ENCODE peak calls at places on chromosomes 7 and 10, in five cellular contexts. One of them, this sample, is unnamed.
A peak's percentile ranks its signal among the peaks of the same experiment; 100 is the strongest.

GRCh38 chr7:110839866-110840265 is 251.1 kb upstream of the LRRN3 start:
- DNase-seq in H1: no peak
- DNase-seq in transverse colon: no peak
- DNase-seq in IMR-90: peak; percentile 64
- DNase-seq in sigmoid colon: no peak
- DNase-seq in this sample: no peak

GRCh38 chr10:71580415-71580814 is 139.2 kb downstream of the C10orf105 start:
- DNase-seq in H1: no peak
- DNase-seq in transverse colon: no peak
- DNase-seq in IMR-90: no peak
- DNase-seq in sigmoid colon: no peak
- DNase-seq in this sample: no peak

GRCh38 chr7:82345886-82346285 is 97.7 kb downstream of the CACNA2D1 start:
- DNase-seq in H1: no peak
- DNase-seq in transverse colon: no peak
- DNase-seq in IMR-90: no peak
- DNase-seq in sigmoid colon: no peak
- DNase-seq in this sample: no peak

GRCh38 chr10:125578658-125579315 is 104.2 kb downstream of the TEX36 start:
- DNase-seq in H1: no peak
- DNase-seq in transverse colon: no peak
- DNase-seq in IMR-90: no peak
- DNase-seq in sigmoid colon: no peak
- DNase-seq in this sample: no peak

GRCh38 chr7:44581426-44581906 is 565 bp downstream of the TMED4 start:
- DNase-seq in H1: no peak
- DNase-seq in transverse colon: peak; percentile 53
- DNase-seq in IMR-90: no peak
- DNase-seq in sigmoid colon: peak; percentile 71
- DNase-seq in this sample: peak; percentile 32

GRCh38 chr10:22679608-22680007 is 34.8 kb downstream of the PIP4K2A start:
- DNase-seq in H1: no peak
- DNase-seq in transverse colon: no peak
- DNase-seq in IMR-90: no peak
- DNase-seq in sigmoid colon: no peak
- DNase-seq in this sample: no peak

GRCh38 chr7:30911561-30911969 is at the start of gene AQP1:
- DNase-seq in H1: no peak
- DNase-seq in transverse colon: peak; percentile 83
- DNase-seq in IMR-90: no peak
- DNase-seq in sigmoid colon: peak; percentile 96
- DNase-seq in this sample: peak; percentile 76

GRCh38 chr10:79385804-79386531 is 38.7 kb downstream of the PPIF start:
- DNase-seq in H1: no peak
- DNase-seq in transverse colon: no peak
- DNase-seq in IMR-90: no peak
- DNase-seq in sigmoid colon: peak; percentile 70
- DNase-seq in this sample: no peak

GRCh38 chr10:35487336-35488034 is 117.7 kb upstream of the GJD4 start:
- DNase-seq in H1: no peak
- DNase-seq in transverse colon: no peak
- DNase-seq in IMR-90: peak; percentile 24
- DNase-seq in sigmoid colon: no peak
- DNase-seq in this sample: no peak

GRCh38 chr7:157652954-157653826 is 316.4 kb downstream of the DNAJB6 start:
- DNase-seq in H1: no peak
- DNase-seq in transverse colon: no peak
- DNase-seq in IMR-90: no peak
- DNase-seq in sigmoid colon: no peak
- DNase-seq in this sample: no peak

GRCh38 chr7:3037259-3037658 is 6.4 kb downstream of the CARD11 start:
- DNase-seq in H1: no peak
- DNase-seq in transverse colon: no peak
- DNase-seq in IMR-90: no peak
- DNase-seq in sigmoid colon: no peak
- DNase-seq in this sample: no peak

GRCh38 chr10:43079823-43080222 is 3.0 kb downstream of the RET start:
- DNase-seq in H1: no peak
- DNase-seq in transverse colon: no peak
- DNase-seq in IMR-90: no peak
- DNase-seq in sigmoid colon: no peak
- DNase-seq in this sample: no peak

GRCh38 chr10:99927719-99928280 is 81.9 kb downstream of the DNMBP start:
- DNase-seq in H1: no peak
- DNase-seq in transverse colon: no peak
- DNase-seq in IMR-90: no peak
- DNase-seq in sigmoid colon: no peak
- DNase-seq in this sample: no peak

GRCh38 chr10:68231106-68231901 is 609 bp downstream of the ATOH7 start:
- DNase-seq in H1: peak; percentile 38
- DNase-seq in transverse colon: peak; percentile 67
- DNase-seq in IMR-90: peak; percentile 76
- DNase-seq in sigmoid colon: peak; percentile 82
- DNase-seq in this sample: peak; percentile 62

GRCh38 chr7:138075350-138075749 is 909 bp upstream of the AKR1D1 start:
- DNase-seq in H1: no peak
- DNase-seq in transverse colon: no peak
- DNase-seq in IMR-90: no peak
- DNase-seq in sigmoid colon: no peak
- DNase-seq in this sample: no peak

GRCh38 chr7:151456782-151457181 is 16.8 kb upstream of the CRYGN start:
- DNase-seq in H1: no peak
- DNase-seq in transverse colon: no peak
- DNase-seq in IMR-90: no peak
- DNase-seq in sigmoid colon: no peak
- DNase-seq in this sample: no peak

GRCh38 chr7:101952355-101953247 is 135.2 kb downstream of the CUX1 start:
- DNase-seq in H1: no peak
- DNase-seq in transverse colon: no peak
- DNase-seq in IMR-90: peak; percentile 93
- DNase-seq in sigmoid colon: peak; percentile 78
- DNase-seq in this sample: peak; percentile 70

GRCh38 chr7:17097668-17098297 is 200.7 kb upstream of the AHR start:
- DNase-seq in H1: no peak
- DNase-seq in transverse colon: no peak
- DNase-seq in IMR-90: peak; percentile 10
- DNase-seq in sigmoid colon: no peak
- DNase-seq in this sample: no peak

GRCh38 chr7:157404845-157405481 is 68.2 kb downstream of the DNAJB6 start:
- DNase-seq in H1: no peak
- DNase-seq in transverse colon: no peak
- DNase-seq in IMR-90: peak; percentile 94
- DNase-seq in sigmoid colon: peak; percentile 42
- DNase-seq in this sample: peak; percentile 66

DNA sequence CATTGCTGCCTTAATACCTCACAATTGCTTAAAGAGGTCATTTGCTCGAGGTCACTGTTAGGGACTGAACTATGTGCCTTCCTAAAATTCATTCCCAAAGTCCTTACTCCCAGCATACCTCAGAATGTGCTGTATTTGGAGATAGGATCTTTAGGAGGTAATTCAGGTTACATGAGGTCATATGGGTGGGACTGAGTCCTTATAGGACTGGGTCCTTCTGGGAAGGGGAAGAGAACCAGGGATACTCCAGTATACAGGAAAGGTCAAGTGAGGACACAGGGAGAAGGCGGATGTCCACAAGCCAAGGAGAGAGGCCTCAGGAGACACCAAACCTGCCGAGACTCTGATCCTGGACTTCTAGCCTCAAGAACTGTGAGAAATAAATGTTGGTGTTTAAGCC is 253.3 kb downstream of the PRPF18 start:
- DNase-seq in H1: no peak
- DNase-seq in transverse colon: no peak
- DNase-seq in IMR-90: no peak
- DNase-seq in sigmoid colon: no peak
- DNase-seq in this sample: no peak
- H3K27ac ChIP-seq in H1: no peak overlapping the region
- H3K27ac ChIP-seq in transverse colon: no peak overlapping the region
- H3K27ac ChIP-seq in IMR-90: no peak overlapping the region
- H3K27ac ChIP-seq in sigmoid colon: peak overlapping the region; percentile 6
- H3K27ac ChIP-seq in this sample: no peak overlapping the region

DNA sequence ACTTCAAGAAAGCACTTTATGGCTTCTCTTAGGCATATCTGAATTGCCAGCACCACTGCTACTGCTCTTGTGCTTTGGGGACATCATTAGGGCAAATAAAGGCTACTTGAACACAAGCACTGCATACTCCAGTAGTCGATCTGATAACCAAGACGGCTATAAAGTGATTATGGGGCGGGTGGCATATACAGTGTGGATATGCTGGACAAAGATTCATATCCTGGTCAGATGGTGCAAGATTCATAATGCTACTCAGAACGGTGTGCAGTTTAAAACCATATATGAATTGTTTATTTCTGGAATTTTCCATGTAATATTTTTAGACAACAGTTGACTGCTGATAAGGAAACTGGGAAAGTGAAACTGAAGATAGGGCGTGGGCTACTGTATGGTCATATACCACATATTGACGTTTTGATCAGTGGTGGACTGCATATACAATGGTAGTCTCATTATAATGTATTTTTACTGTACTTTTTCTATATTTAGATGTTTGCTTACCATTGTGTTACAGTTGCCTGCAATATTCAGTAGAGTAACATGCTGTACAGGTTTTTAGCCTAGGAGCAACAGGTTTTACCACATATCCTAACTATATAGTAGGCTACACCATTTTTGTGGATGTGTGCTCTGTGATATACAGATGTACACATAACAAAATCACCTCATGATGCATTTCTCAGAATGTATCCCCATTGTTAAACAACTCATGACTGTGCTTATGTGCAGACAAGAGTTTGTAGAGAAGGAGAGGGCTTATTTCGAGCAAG is 15.2 kb downstream of the ANLN start:
- DNase-seq in H1: no peak
- DNase-seq in transverse colon: no peak
- DNase-seq in IMR-90: no peak
- DNase-seq in sigmoid colon: no peak
- DNase-seq in this sample: no peak
- H3K4me3 ChIP-seq in H1: no peak overlapping the region
- H3K4me3 ChIP-seq in transverse colon: peak overlapping the region; percentile 8
- H3K4me3 ChIP-seq in IMR-90: no peak overlapping the region
- H3K4me3 ChIP-seq in sigmoid colon: no peak overlapping the region
- H3K4me3 ChIP-seq in this sample: no peak overlapping the region

DNA sequence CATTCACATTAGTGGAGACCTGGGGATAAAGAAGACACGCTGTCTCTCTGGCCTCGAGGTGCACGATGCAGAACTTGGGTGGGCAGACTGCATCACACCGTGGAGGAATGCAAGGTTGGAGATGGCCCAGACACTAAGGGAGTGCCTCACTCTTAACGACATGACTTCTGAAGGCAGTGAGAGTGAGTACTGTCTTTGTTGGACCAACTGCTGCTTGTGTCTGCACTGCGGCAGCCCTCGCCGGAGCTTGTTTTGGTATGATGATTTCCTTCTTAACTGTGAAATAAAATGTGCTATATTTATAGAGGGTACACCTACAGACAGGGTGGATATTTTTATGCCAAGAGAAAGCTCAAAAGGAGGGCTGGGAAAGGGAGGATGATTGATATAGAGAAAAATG is 126.9 kb downstream of the TAX1BP1 start:
- DNase-seq in H1: no peak
- DNase-seq in transverse colon: no peak
- DNase-seq in IMR-90: no peak
- DNase-seq in sigmoid colon: no peak
- DNase-seq in this sample: no peak
- TF ChIP-seq POLR2A in H1: no peak
- TF ChIP-seq POLR2A in transverse colon: no peak
- TF ChIP-seq POLR2A in IMR-90: no peak
- TF ChIP-seq POLR2A in sigmoid colon: no peak
- TF ChIP-seq POLR2A in this sample: no peak

GRCh38 chr10:95236068-95236903 is 42.2 kb downstream of the ACSM6 start:
- DNase-seq in H1: no peak
- DNase-seq in transverse colon: no peak
- DNase-seq in IMR-90: peak; percentile 81
- DNase-seq in sigmoid colon: no peak
- DNase-seq in this sample: no peak
- H3K27ac ChIP-seq in H1: no peak overlapping the region
- H3K27ac ChIP-seq in transverse colon: no peak overlapping the region
- H3K27ac ChIP-seq in IMR-90: no peak overlapping the region
- H3K27ac ChIP-seq in sigmoid colon: no peak overlapping the region
- H3K27ac ChIP-seq in this sample: no peak overlapping the region

GRCh38 chr10:86668297-86669165 is at the start of gene LDB3:
- DNase-seq in H1: no peak
- DNase-seq in transverse colon: peak; percentile 31
- DNase-seq in IMR-90: peak; percentile 73
- DNase-seq in sigmoid colon: peak; percentile 91
- DNase-seq in this sample: peak; percentile 57
- H3K4me3 ChIP-seq in H1: no peak within 1 kb of the TSS
- H3K4me3 ChIP-seq in transverse colon: peak within 1 kb of the TSS; percentile 22
- H3K4me3 ChIP-seq in IMR-90: peak within 1 kb of the TSS; percentile 19
- H3K4me3 ChIP-seq in sigmoid colon: peak within 1 kb of the TSS; percentile 49
- H3K4me3 ChIP-seq in this sample: peak within 1 kb of the TSS; percentile 35

DNA sequence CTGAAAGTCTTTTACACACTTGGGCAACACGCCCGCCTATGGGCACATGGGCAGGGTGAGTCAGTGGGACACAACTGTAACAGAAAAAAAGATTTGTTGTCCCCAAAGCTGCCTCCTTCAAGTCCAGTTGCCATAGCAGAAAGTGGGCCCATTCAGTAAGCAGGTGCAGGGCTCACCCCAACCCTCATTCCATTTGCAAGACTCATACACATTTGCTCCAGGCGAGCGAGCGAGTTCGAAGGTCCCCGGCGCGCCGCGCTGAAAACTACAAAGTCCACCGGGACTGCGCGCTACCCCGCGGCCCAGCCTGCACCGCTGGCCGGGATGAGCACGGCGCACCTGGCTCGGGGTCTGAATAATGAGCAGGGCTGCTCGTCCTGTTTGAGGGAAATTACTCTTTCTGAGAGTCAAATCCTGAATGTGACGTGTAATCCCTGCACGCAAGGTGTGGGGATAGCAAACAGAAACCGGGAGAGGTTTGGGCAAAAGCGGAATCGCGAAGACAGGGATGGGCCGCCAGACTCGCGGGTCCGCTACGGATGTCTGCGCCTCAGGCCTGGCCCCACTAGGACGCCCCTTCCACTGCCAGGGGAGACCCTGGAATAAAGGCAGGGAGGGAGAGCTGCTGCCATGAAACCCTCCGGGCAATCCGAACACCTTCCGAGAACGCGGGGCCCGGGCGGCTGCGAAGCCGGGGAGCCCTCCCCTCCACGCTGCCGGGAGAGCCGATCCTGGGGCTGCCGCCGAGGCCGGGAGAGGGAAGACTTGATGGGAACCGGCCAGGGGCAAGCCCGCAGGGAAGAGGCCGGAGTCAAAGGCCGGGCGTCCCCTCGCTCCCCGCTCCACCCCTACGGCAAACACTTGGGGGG is 982 bp downstream of the COBL start:
- DNase-seq in H1: no peak
- DNase-seq in transverse colon: peak; percentile 78
- DNase-seq in IMR-90: no peak
- DNase-seq in sigmoid colon: peak; percentile 69
- DNase-seq in this sample: no peak
- TF ChIP-seq POLR2A in H1: no peak
- TF ChIP-seq POLR2A in transverse colon: peak; percentile 74
- TF ChIP-seq POLR2A in IMR-90: no peak
- TF ChIP-seq POLR2A in sigmoid colon: no peak
- TF ChIP-seq POLR2A in this sample: no peak

GRCh38 chr7:26117970-26118369 is 34.0 kb upstream of the NFE2L3 start:
- DNase-seq in H1: no peak
- DNase-seq in transverse colon: no peak
- DNase-seq in IMR-90: no peak
- DNase-seq in sigmoid colon: no peak
- DNase-seq in this sample: no peak
- H3K27ac ChIP-seq in H1: no peak overlapping the region
- H3K27ac ChIP-seq in transverse colon: no peak overlapping the region
- H3K27ac ChIP-seq in IMR-90: no peak overlapping the region
- H3K27ac ChIP-seq in sigmoid colon: no peak overlapping the region
- H3K27ac ChIP-seq in this sample: no peak overlapping the region

GRCh38 chr7:5231811-5232484 is 41.9 kb downstream of the WIPI2 start:
- DNase-seq in H1: no peak
- DNase-seq in transverse colon: peak; percentile 56
- DNase-seq in IMR-90: no peak
- DNase-seq in sigmoid colon: no peak
- DNase-seq in this sample: no peak
- H3K4me3 ChIP-seq in H1: no peak overlapping the region
- H3K4me3 ChIP-seq in transverse colon: no peak overlapping the region
- H3K4me3 ChIP-seq in IMR-90: no peak overlapping the region
- H3K4me3 ChIP-seq in sigmoid colon: no peak overlapping the region
- H3K4me3 ChIP-seq in this sample: no peak overlapping the region